ENCODE peak calls at places on chromosome 11, in seven cellular contexts. B is right cardiac atrium, F is mammary epithelial cell, K is uterus, Q is cardiac muscle cell, R is breast epithelium, C is esophagus squamous epithelium. L is an unnamed sample.
A peak's percentile ranks its signal among the peaks of the same experiment; 100 is the strongest.

GRCh38 chr11:35260342-35260985 is 121.5 kb downstream of the CD44 start:
- DNase-seq in F (peak; percentile 27), Q (no peak), K (no peak), B (no peak), C (no peak), R (no peak), L (no peak)

GRCh38 chr11:67265633-67266423 is 445 bp upstream of the GRK2 start:
- DNase-seq in F (peak; percentile 46), C (no peak), R (no peak), Q (peak; percentile 82), K (peak; percentile 67), B (peak; percentile 82), L (peak; percentile 88)

GRCh38 chr11:72525466-72525865 is 91.1 kb upstream of the CLPB start:
- DNase-seq in Q (no peak), B (no peak), F (no peak), C (no peak), R (no peak), K (no peak), L (peak; percentile 63)

GRCh38 chr11:86062719-86063118 is 6.2 kb downstream of the PICALM start:
- DNase-seq in Q (no peak), K (no peak), F (no peak), C (no peak), R (no peak), B (no peak), L (no peak)

GRCh38 chr11:73258104-73258684 is 13.9 kb upstream of the P2RY6 start:
- DNase-seq in B (no peak), Q (no peak), K (peak; percentile 5), C (no peak), R (no peak), F (no peak), L (no peak)

GRCh38 chr11:7548659-7549283 is 35.0 kb downstream of the PPFIBP2 start:
- DNase-seq in F (no peak), B (no peak), K (no peak), Q (peak; percentile 46), C (no peak), R (no peak), L (no peak)

GRCh38 chr11:47918882-47919495 is 61.4 kb upstream of the PTPRJ start:
- DNase-seq in C (no peak), R (no peak), B (no peak), Q (no peak), F (peak; percentile 23), K (no peak), L (peak; percentile 20)

GRCh38 chr11:118437046-118437735 is 899 bp downstream of the KMT2A start:
- DNase-seq in B (peak; percentile 50), Q (peak; percentile 61), F (peak; percentile 59), K (peak; percentile 69), R (peak; percentile 61), C (no peak), L (peak; percentile 50)

GRCh38 chr11:19880088-19880345 is 167.4 kb downstream of the NAV2 start:
- DNase-seq in B (no peak), K (no peak), F (no peak), R (no peak), C (no peak), Q (no peak), L (no peak)

GRCh38 chr11:60851327-60852059 is 4.3 kb downstream of the PTGDR2 start:
- DNase-seq in B (no peak), F (no peak), C (no peak), K (no peak), R (no peak), Q (no peak), L (no peak)

DNA sequence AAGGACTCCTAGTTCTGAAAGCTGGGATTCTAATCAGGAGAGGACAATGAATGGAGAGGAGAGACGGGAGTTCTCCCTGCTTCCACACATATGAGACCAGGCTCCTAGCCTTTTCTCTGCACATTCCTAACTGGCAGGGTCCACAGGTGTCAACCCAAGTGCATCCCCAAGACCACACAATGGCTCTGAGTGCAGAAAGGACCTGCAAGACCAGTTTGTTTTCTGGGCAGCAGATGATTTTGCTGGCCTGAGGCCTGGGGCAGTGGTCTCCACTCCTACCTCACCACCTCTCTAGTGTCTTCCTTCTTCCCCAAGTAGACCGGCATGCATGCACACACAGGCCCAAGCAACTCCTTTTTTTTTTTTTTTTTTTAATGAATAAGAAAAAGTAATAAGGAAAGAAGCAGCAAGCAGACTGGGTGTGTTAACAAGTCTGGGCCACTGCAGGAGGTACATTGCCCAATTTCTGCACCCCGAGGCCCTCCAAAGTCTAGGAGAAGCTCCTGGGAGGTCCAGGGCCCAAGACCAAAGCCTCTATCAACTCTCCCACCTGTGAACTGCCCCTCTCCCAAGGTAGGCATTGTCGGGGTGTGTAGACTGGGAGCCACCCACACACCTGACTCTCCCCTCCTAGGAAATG is 1.2 kb upstream of the TSKU start:
- DNase-seq in K (no peak), R (peak; percentile 69), B (no peak), F (peak; percentile 71), C (no peak), Q (no peak), L (no peak)
- H3K4me3 ChIP-seq in K (peak overlapping the region; percentile 96), R (peak overlapping the region; percentile 90), B (peak overlapping the region; percentile 74), F (peak overlapping the region; percentile 86), C (peak overlapping the region; percentile 72), Q (peak overlapping the region; percentile 49), L (peak overlapping the region; percentile 87)

GRCh38 chr11:71202966-71203365 is 49.4 kb downstream of the SHANK2 start:
- DNase-seq in K (no peak), F (no peak), Q (no peak), B (no peak), C (no peak), R (no peak), L (no peak)

GRCh38 chr11:71203681-71204080 is 48.7 kb downstream of the SHANK2 start:
- DNase-seq in B (no peak), Q (no peak), R (no peak), K (no peak), C (no peak), F (no peak), L (peak; percentile 22)

GRCh38 chr11:71204294-71204693 is 48.1 kb downstream of the SHANK2 start:
- DNase-seq in C (no peak), Q (no peak), K (no peak), B (no peak), R (no peak), F (no peak), L (peak; percentile 24)

GRCh38 chr11:71206186-71206585 is 46.2 kb downstream of the SHANK2 start:
- DNase-seq in K (no peak), C (no peak), B (no peak), F (no peak), Q (no peak), R (peak; percentile 47), L (peak; percentile 45)

GRCh38 chr11:71204748-71205664 is 47.4 kb downstream of the SHANK2 start:
- DNase-seq in Q (no peak), F (no peak), K (no peak), C (no peak), R (no peak), B (no peak), L (peak; percentile 41)
- H3K27ac ChIP-seq in Q (no peak overlapping the region), F (no peak overlapping the region), K (no peak overlapping the region), C (no peak overlapping the region), R (peak overlapping the region; percentile 63), B (no peak overlapping the region), L (no peak overlapping the region)

GRCh38 chr11:133172349-133172748 is 360.0 kb downstream of the OPCML start:
- DNase-seq in B (no peak), C (no peak), R (no peak), K (no peak), F (no peak), Q (no peak), L (no peak)
- H3K4me1 ChIP-seq in B (no peaks in the 10 kb centered on the region), C (no peaks in the 10 kb centered on the region), R (no peaks in the 10 kb centered on the region), K (no peaks in the 10 kb centered on the region), F (no peaks in the 10 kb centered on the region), Q (no peaks in the 10 kb centered on the region), L (no peaks in the 10 kb centered on the region)

DNA sequence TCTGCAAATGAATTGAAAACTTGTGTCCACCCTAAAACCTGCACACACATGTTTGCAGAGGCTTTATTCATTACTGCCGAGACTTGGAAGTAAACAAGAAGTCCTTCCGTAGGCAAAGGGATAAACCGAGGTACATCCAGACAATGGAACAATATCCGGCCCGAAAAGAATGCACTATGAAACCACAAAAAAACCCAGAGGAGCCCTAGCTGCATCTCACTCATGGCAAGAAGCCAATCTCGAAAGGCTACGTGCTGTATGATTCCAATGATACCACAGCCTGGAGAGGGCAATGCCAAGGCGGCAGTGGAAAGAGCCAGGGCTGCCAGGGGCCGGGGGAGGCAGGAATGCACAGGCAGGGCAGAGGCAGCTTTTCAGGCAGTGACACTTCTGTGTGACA is 3.2 kb upstream of the MRPL23 start:
- DNase-seq in R (peak; percentile 38), Q (no peak), F (peak; percentile 76), K (peak; percentile 12), C (no peak), B (no peak), L (peak; percentile 40)
- H3K4me3 ChIP-seq in R (no peak overlapping the region), Q (no peak overlapping the region), F (no peak overlapping the region), K (no peak overlapping the region), C (peak overlapping the region; percentile 26), B (no peak overlapping the region), L (no peak overlapping the region)

GRCh38 chr11:75472081-75472732 is 39.2 kb upstream of the KLHL35 start:
- DNase-seq in R (no peak), C (no peak), K (no peak), F (peak; percentile 35), Q (no peak), B (no peak), L (peak; percentile 24)

GRCh38 chr11:75473684-75474083 is 40.7 kb upstream of the KLHL35 start:
- DNase-seq in K (no peak), C (no peak), R (no peak), Q (no peak), F (no peak), B (no peak), L (peak; percentile 33)

GRCh38 chr11:75474878-75475766 is 42.1 kb upstream of the KLHL35 start:
- DNase-seq in F (no peak), R (peak; percentile 39), B (peak; percentile 58), K (peak; percentile 75), Q (peak; percentile 24), C (no peak), L (peak; percentile 69)

GRCh38 chr11:75475767-75476650 is 43.0 kb upstream of the KLHL35 start:
- DNase-seq in C (no peak), R (peak; percentile 38), Q (no peak), F (peak; percentile 30), B (peak; percentile 52), K (peak; percentile 60), L (peak; percentile 50)

DNA sequence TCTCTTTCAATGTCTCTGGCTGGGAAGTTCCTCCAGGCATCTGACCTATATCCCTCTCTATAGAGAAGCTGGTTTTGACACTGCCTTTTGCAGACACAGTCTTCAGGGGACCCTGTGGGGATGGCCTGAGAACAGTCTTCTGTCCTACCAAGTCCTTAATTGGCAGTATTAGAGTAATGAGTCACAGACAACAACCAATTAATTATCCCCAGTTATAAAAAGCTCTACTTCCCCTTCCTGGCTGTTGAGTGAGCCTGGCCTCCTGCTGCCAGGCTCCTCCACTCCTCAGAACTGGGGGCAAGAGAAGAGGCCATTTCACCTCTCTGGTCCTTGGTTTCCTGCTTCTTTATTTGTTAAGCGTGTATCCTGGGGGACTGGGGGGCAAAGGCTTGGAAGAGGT is 41.2 kb upstream of the KLHL35 start:
- DNase-seq in C (no peak), Q (no peak), B (no peak), F (no peak), R (no peak), K (no peak), L (no peak)
- H3K27ac ChIP-seq in C (no peak overlapping the region), Q (no peak overlapping the region), B (no peak overlapping the region), F (no peak overlapping the region), R (peak overlapping the region; percentile 59), K (no peak overlapping the region), L (no peak overlapping the region)

GRCh38 chr11:29190313-29190712 is 826.5 kb downstream of the KCNA4 start:
- DNase-seq in C (no peak), K (no peak), Q (no peak), B (no peak), R (no peak), F (peak; percentile 20), L (no peak)
- H3K4me1 ChIP-seq in C (no peaks in the 10 kb centered on the region), K (no peaks in the 10 kb centered on the region), Q (no peaks in the 10 kb centered on the region), B (no peaks in the 10 kb centered on the region), R (no peaks in the 10 kb centered on the region), F (peaks cover 8% of the 10 kb centered on the region), L (no peaks in the 10 kb centered on the region)

L was measured in lower lobe of right lung.